ENCODE peak calls at places on chromosomes 12 and 14, in eight cellular contexts. H is uterus, R is NB4, F is H1, Z is ovary, A is HepG2, T is body of pancreas, U is IMR-90. I is an unnamed sample.

GRCh38 chr12:51695241-51696010 is 104.4 kb downstream of the SCN8A start:
- DNase-seq in R (no peak), Z (no peak), H (no peak), U (peak), A (no peak), F (no peak), T (no peak), I (no peak)

GRCh38 chr14:38425324-38425976 is 169.6 kb upstream of the CLEC14A start:
- DNase-seq in T (no peak), F (no peak), Z (no peak), R (no peak), U (no peak), A (no peak), H (no peak), I (no peak)

GRCh38 chr12:53292441-53292840 is 2.9 kb upstream of the PFDN5 start:
- DNase-seq in A (no peak), T (no peak), U (no peak), F (no peak), Z (no peak), H (no peak), R (no peak), I (no peak)

GRCh38 chr12:1670244-1670814 is 20.5 kb upstream of the ADIPOR2 start:
- DNase-seq in Z (no peak), H (no peak), U (no peak), F (peak), R (no peak), T (no peak), A (no peak), I (no peak)

GRCh38 chr12:5718680-5719079 is 226.4 kb downstream of the ANO2 start:
- DNase-seq in T (no peak), H (peak), Z (no peak), R (no peak), A (no peak), F (no peak), U (no peak), I (peak)

GRCh38 chr14:95495538-95496025 is 20.9 kb downstream of the SYNE3 start:
- DNase-seq in R (peak), H (no peak), U (no peak), Z (no peak), T (peak), F (no peak), A (no peak), I (no peak)

GRCh38 chr14:31880935-31881334 is 196.2 kb upstream of the ARHGAP5 start:
- DNase-seq in H (no peak), F (no peak), Z (no peak), A (peak), R (no peak), U (peak), T (peak), I (no peak)

GRCh38 chr14:63893701-63894458 is 41.1 kb downstream of the SYNE2 start:
- DNase-seq in R (no peak), H (peak), Z (peak), A (no peak), F (no peak), T (peak), U (peak), I (no peak)

GRCh38 chr12:114841557-114842251 is 157.7 kb upstream of the TBX3 start:
- DNase-seq in A (peak), U (no peak), Z (no peak), R (no peak), F (no peak), H (no peak), T (no peak), I (no peak)

GRCh38 chr14:57389646-57390036 is 745 bp upstream of the NAA30 start:
- DNase-seq in F (no peak), R (no peak), H (no peak), U (no peak), Z (no peak), A (no peak), T (peak), I (no peak)

GRCh38 chr14:77691259-77691658 is 16.6 kb downstream of the ALKBH1 start:
- DNase-seq in T (peak), A (no peak), F (no peak), H (no peak), U (no peak), Z (no peak), R (no peak), I (peak)

GRCh38 chr12:6471992-6472366 is 1.5 kb upstream of the VAMP1 start:
- DNase-seq in H (no peak), U (no peak), T (no peak), R (no peak), A (no peak), Z (no peak), F (no peak), I (no peak)

GRCh38 chr14:34137001-34137400 is 186.1 kb upstream of the EGLN3 start:
- DNase-seq in H (no peak), Z (no peak), A (no peak), T (no peak), F (no peak), U (no peak), R (no peak), I (no peak)

GRCh38 chr14:100738704-100739131 is 12.0 kb downstream of the DLK1 start:
- DNase-seq in F (no peak), U (no peak), Z (peak), H (no peak), A (no peak), R (no peak), T (no peak), I (peak)

GRCh38 chr12:82474798-82475184 is 116.5 kb downstream of the METTL25 start:
- DNase-seq in A (no peak), Z (no peak), H (no peak), F (no peak), T (no peak), U (peak), R (no peak), I (no peak)

GRCh38 chr14:83173687-83174086 is 1640.0 kb upstream of the SEL1L start:
- DNase-seq in T (no peak), H (no peak), R (no peak), F (no peak), U (peak), A (no peak), Z (no peak), I (no peak)

GRCh38 chr12:95796225-95796981 is 5.8 kb upstream of the NTN4 start:
- DNase-seq in F (no peak), H (no peak), A (peak), R (no peak), T (no peak), U (no peak), Z (no peak), I (no peak)

GRCh38 chr12:124774462-124775167 is 89.0 kb downstream of the SCARB1 start:
- DNase-seq in H (peak), F (no peak), U (peak), A (no peak), R (peak), Z (peak), T (peak), I (no peak)

GRCh38 chr12:132489602-132490239 is at the start of gene FBRSL1:
- DNase-seq in T (peak), U (peak), H (peak), R (peak), F (peak), Z (peak), A (peak), I (peak)

GRCh38 chr12:89597770-89598169 is 71.9 kb upstream of the POC1B start:
- DNase-seq in R (no peak), A (no peak), H (no peak), T (no peak), F (no peak), U (no peak), Z (no peak), I (no peak)

GRCh38 chr12:94458882-94459772 is 540 bp downstream of the CEP83 start:
- DNase-seq in F (no peak), T (peak), Z (no peak), H (no peak), R (peak), U (peak), A (peak), I (no peak)

GRCh38 chr12:12735301-12735700 is 18.1 kb downstream of the CDKN1B start:
- DNase-seq in F (no peak), Z (no peak), R (no peak), U (no peak), H (no peak), T (no peak), A (no peak), I (no peak)

GRCh38 chr12:105822131-105823103 is 316.3 kb downstream of the NUAK1 start:
- DNase-seq in H (no peak), T (no peak), R (no peak), A (no peak), U (no peak), F (no peak), Z (no peak), I (no peak)

GRCh38 chr14:104969741-104970230 is 8.4 kb downstream of the AHNAK2 start:
- DNase-seq in F (no peak), Z (no peak), U (no peak), H (peak), R (no peak), A (no peak), T (no peak), I (peak)
- H3K4me3 ChIP-seq in F (no peak), Z (peak), U (no peak), H (peak), R (no peak), A (no peak), T (no peak), I (peak)

GRCh38 chr12:121536929-121537813 is 43.7 kb downstream of the KDM2B start:
- DNase-seq in R (peak), H (peak), Z (peak), U (peak), A (peak), T (peak), F (peak), I (peak)
- TF ChIP-seq POLR2A in R (peak), H (peak), Z (peak), U (no peak), A (peak), T (peak), F (no peak), I (peak)

GRCh38 chr12:104479141-104479662 is 22.5 kb downstream of the CHST11 start:
- DNase-seq in R (no peak), T (no peak), A (no peak), H (no peak), Z (no peak), F (no peak), U (no peak), I (no peak)
- H3K4me3 ChIP-seq in R (no peak), T (no peak), A (no peak), H (no peak), Z (no peak), F (no peak), U (no peak), I (no peak)

DNA sequence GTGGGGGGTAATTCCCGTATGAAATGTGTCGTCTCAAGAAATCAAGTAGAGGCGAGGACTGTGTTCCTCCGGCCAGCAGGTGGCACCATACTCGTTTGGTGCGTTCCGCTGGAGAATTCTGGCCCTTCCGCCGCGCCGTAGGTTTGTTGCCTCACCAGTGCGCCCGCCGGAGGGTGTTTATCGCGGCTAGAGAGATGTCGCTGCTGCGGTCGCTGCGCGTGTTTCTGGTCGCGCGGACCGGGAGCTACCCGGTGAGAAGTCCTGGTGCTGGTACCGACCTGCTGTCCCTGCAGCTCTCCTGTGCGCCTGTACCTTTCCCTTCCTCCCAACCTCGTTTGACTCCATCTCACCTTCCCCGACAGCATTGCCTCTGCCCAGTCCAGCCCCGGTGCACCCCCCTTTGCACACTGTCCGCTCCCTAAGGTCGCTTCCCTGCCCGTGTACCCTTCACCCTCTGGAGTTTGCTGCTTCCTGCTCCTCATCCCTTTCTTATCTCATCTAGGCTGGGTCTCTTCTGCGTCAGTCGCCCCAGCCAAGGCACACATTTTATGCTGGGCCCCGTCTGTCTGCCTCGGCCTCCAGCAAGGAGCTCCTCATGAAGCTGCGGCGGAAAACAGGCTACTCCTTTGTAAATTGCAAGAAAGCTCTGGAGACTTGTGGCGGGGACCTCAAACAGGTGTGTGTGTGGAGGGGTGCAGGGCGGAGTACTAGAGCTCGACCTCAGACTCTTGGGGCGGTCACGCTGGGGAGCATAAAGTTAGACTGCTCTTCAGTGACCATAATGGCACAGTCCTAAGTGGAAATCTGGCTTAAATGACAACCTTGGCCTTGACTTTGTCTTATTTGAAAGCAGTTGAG is at the start of gene TSFM:
- DNase-seq in R (peak), T (peak), U (peak), A (peak), Z (peak), F (peak), H (peak), I (peak)
- TF ChIP-seq POLR2A in R (peak), T (peak), U (peak), A (peak), Z (peak), F (no peak), H (peak), I (peak)

GRCh38 chr12:92930421-92930820 is 1.3 kb upstream of the EEA1 start:
- DNase-seq in A (no peak), U (no peak), H (no peak), R (no peak), F (no peak), Z (no peak), T (no peak), I (no peak)
- H3K4me3 ChIP-seq in A (peak), U (no peak), H (no peak), R (peak), F (no peak), Z (peak), T (no peak), I (peak)

GRCh38 chr12:107760817-107761501 is at the start of gene PRDM4:
- DNase-seq in F (peak), H (peak), T (peak), Z (peak), U (peak), R (peak), A (peak), I (peak)
- TF ChIP-seq POLR2A in F (no peak), H (peak), T (peak), Z (peak), U (peak), R (peak), A (peak), I (peak)

GRCh38 chr12:93176610-93177126 is 201.1 kb upstream of the NUDT4 start:
- DNase-seq in Z (no peak), A (peak), T (no peak), R (no peak), H (no peak), F (no peak), U (no peak), I (no peak)
- H3K4me3 ChIP-seq in Z (no peak), A (peak), T (no peak), R (no peak), H (no peak), F (no peak), U (no peak), I (no peak)

I was measured in heart left ventricle.